ENCODE peak calls at places on chromosomes 11 and 22, in nine cellular contexts. P, E, J, Z, L, T, B, M and D are unnamed samples. For H3K4me1, the result is how much of the 10 kb centered on the place peaks cover.

GRCh38 chr22:30626413-30626812 is 9.2 kb upstream of the SLC35E4 start:
- DNase-seq in B (no peak), Z (no peak), T (no peak), L (no peak), M (no peak), J (no peak), E (no peak), P (no peak), D (no peak)

GRCh38 chr11:37755526-37755925 is 1157.5 kb upstream of the RAG2 start:
- DNase-seq in J (no peak), B (no peak), E (no peak), P (no peak), T (no peak), L (no peak), M (no peak), Z (no peak), D (no peak)

GRCh38 chr22:17303840-17304779 is 65.2 kb upstream of the CECR2 start:
- DNase-seq in M (peak), B (no peak), L (no peak), J (no peak), Z (no peak), P (no peak), E (no peak), T (no peak), D (no peak)

GRCh38 chr11:67260406-67260805 is 5.9 kb upstream of the GRK2 start:
- DNase-seq in T (no peak), L (no peak), B (no peak), J (no peak), M (no peak), E (no peak), Z (no peak), P (no peak), D (no peak)

GRCh38 chr11:2912498-2912897 is 16.7 kb downstream of the PHLDA2 start:
- DNase-seq in Z (no peak), L (peak), T (peak), E (no peak), M (no peak), P (peak), J (peak), B (peak), D (no peak)

GRCh38 chr22:42769574-42770447 is 49.1 kb upstream of the A4GALT start:
- DNase-seq in T (no peak), B (peak), Z (no peak), M (no peak), P (peak), J (peak), L (no peak), E (peak), D (no peak)

GRCh38 chr22:25069758-25070461 is 117.4 kb downstream of the KIAA1671 start:
- DNase-seq in E (no peak), B (peak), M (no peak), Z (no peak), T (no peak), P (no peak), L (no peak), J (no peak), D (no peak)

GRCh38 chr22:49807780-49808708 is 19.6 kb downstream of the BRD1 start:
- DNase-seq in T (no peak), Z (no peak), E (no peak), J (no peak), L (no peak), M (peak), P (no peak), B (peak), D (no peak)

GRCh38 chr11:57200937-57201336 is 19.2 kb downstream of the LRRC55 start:
- DNase-seq in B (no peak), P (no peak), E (no peak), M (no peak), T (no peak), L (no peak), Z (no peak), J (no peak), D (no peak)

GRCh38 chr11:126102436-126102894 is 39.8 kb upstream of the CDON start:
- DNase-seq in Z (no peak), L (no peak), E (no peak), T (no peak), B (peak), M (no peak), J (peak), P (no peak), D (no peak)

GRCh38 chr11:11382858-11383532 is 29.9 kb upstream of the CSNK2A3 start:
- DNase-seq in J (no peak), B (no peak), E (no peak), T (no peak), L (no peak), P (no peak), M (no peak), Z (no peak), D (no peak)

GRCh38 chr11:90286640-90287039 is 63.8 kb upstream of the CHORDC1 start:
- DNase-seq in M (no peak), B (no peak), E (no peak), Z (no peak), T (peak), J (no peak), P (no peak), L (no peak), D (no peak)

GRCh38 chr22:38309614-38310517 is 7.4 kb downstream of the CSNK1E start:
- DNase-seq in Z (no peak), E (no peak), L (no peak), P (no peak), M (no peak), B (no peak), T (no peak), J (peak), D (no peak)

GRCh38 chr11:61771995-61772455 is 19.6 kb downstream of the MYRF start:
- DNase-seq in B (peak), P (no peak), Z (no peak), J (peak), L (no peak), M (no peak), E (no peak), T (peak), D (no peak)

GRCh38 chr11:70142171-70142875 is 60.8 kb upstream of the FADD start:
- DNase-seq in T (peak), E (no peak), P (peak), B (no peak), Z (no peak), J (peak), L (peak), M (no peak), D (peak)

GRCh38 chr11:59197990-59198389 is 14.7 kb downstream of the MPEG1 start:
- DNase-seq in J (peak), P (no peak), E (peak), Z (no peak), T (no peak), M (no peak), L (no peak), B (peak), D (no peak)

GRCh38 chr11:110362916-110363574 is 66.6 kb upstream of the RDX start:
- DNase-seq in Z (no peak), L (peak), J (peak), B (peak), P (peak), M (no peak), E (no peak), T (peak), D (peak)

GRCh38 chr11:120102050-120102861 is 35.7 kb downstream of the TRIM29 start:
- DNase-seq in E (no peak), M (no peak), L (no peak), P (no peak), T (no peak), Z (no peak), B (no peak), J (no peak), D (no peak)

GRCh38 chr11:117828641-117829368 is 4.3 kb upstream of the FXYD2 start:
- DNase-seq in Z (no peak), J (peak), M (peak), B (peak), L (no peak), E (no peak), P (peak), T (peak), D (no peak)

GRCh38 chr11:84526250-84526649 is 1100.9 kb downstream of the DLG2 start:
- DNase-seq in P (no peak), L (no peak), M (no peak), E (no peak), T (no peak), Z (no peak), B (no peak), J (no peak), D (no peak)

DNA sequence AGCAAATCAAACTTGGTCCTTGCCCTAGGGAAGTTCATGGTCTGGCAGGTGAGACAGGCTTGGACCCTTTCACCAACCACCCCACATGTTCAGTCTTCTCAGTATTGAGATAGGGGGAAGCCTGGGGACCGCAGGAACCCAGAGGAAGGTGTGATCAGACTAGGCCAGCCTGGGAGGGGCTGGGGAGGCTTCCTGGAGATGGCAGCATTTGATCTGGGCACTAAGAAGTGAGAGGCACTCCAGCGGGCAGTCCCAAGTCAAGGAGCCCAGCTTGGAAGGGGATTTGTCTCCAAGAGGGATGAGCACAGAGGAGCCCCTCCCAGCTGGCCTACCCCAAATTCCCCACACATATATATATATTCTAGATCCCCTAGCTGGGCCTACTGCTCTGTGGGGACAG is 5.4 kb downstream of the LRRC32 start:
- DNase-seq in M (no peak), J (no peak), Z (no peak), T (no peak), E (no peak), B (no peak), L (no peak), P (no peak), D (no peak)
- H3K4me1 ChIP-seq in M (under half), J (under half), Z (under half), T (under half), E (under half), B (under half), L (under half), P (under half), D (under half)

GRCh38 chr11:22670803-22671202 is 4.4 kb downstream of the GAS2 start:
- DNase-seq in T (peak), E (no peak), M (no peak), Z (no peak), P (peak), L (no peak), J (peak), B (peak), D (no peak)

GRCh38 chr11:22666700-22667439 is 459 bp downstream of the GAS2 start:
- DNase-seq in B (peak), T (peak), J (peak), P (no peak), Z (peak), L (no peak), E (no peak), M (no peak), D (peak)

GRCh38 chr11:22666320-22666699 is at the start of gene GAS2:
- DNase-seq in Z (no peak), P (no peak), B (peak), T (no peak), M (no peak), J (no peak), L (no peak), E (no peak), D (no peak)

GRCh38 chr11:22669368-22669767 is 3.0 kb downstream of the GAS2 start:
- DNase-seq in T (no peak), P (no peak), B (no peak), Z (no peak), J (no peak), E (no peak), L (no peak), M (no peak), D (no peak)

GRCh38 chr11:22668005-22668796 is 1.8 kb downstream of the GAS2 start:
- DNase-seq in E (no peak), L (no peak), Z (no peak), J (no peak), T (no peak), P (no peak), B (no peak), M (no peak), D (no peak)
- H3K4me3 ChIP-seq in E (no peak), L (no peak), Z (no peak), J (no peak), T (no peak), P (no peak), B (no peak), M (no peak), D (no peak)

GRCh38 chr11:79208126-79208525 is 232.7 kb downstream of the TENM4 start:
- DNase-seq in J (no peak), T (no peak), B (no peak), M (no peak), P (no peak), L (no peak), E (no peak), Z (no peak), D (no peak)
- H3K4me1 ChIP-seq in J (under half), T (under half), B (under half), M (under half), P (under half), L (under half), E (under half), Z (under half), D (under half)

DNA sequence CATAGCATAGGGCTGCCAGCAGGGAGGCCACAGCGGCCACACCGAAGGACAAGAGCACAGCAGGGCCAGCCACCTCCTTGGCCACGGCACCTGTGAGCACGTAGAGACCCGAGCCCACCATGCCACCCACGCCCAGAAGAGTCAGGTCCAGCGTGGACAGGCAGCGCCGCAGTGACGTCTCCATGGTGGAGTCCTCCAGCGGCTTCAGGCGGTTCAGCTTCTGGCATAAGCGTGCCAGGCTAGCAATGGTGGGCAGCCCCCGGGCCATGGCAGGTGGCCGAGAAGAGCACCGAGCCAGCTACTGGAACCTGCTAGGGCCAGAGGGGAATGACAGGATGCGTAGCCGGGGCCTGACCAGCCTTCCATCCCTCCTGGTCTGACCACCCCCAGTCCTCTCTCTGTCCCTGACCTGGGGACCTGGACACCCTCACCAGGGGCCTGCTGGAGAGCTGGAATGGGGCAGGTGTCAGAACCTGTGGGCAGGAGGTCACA is 770 bp downstream of the SLC7A4 start:
- DNase-seq in Z (no peak), L (no peak), M (no peak), J (no peak), T (no peak), E (no peak), P (no peak), B (no peak), D (no peak)
- H3K4me3 ChIP-seq in Z (no peak), L (no peak), M (no peak), J (no peak), T (no peak), E (peak), P (no peak), B (no peak), D (no peak)

DNA sequence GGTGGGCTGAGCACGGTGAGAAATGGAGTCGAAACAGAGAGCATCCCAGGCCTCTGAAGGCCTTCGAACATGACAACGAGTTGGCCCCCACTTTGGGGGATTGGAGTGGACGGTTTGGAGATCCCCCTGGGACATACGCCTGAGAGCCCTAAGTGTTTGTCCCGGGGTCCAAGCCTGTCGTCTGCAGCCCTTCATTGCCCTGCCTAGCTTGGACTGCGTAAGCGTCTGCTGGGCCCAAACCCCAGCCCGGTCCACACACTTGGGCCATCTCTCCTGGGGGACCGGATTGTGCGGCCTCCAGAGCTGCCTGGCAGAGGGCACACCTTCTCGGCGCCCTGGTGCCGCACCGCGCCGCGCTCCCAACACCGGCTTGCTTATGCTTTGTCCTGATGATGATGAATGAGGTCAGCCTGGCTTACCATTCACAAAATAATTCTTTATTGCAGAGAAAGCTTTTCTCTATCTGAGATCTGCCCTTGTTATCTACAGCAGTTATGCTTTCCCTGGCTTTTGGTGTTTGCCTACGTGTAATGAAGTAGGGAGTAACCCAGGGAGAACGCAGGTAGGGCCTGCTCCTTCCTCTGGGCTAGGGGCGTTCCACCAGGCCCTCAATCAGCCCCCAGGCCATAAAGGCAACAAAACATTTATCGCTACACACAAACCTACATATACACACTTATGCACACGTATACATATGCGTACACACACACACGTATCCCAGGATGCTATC is 85.9 kb upstream of the PPARA start:
- DNase-seq in P (no peak), B (no peak), Z (no peak), E (peak), L (no peak), T (no peak), M (no peak), J (no peak), D (no peak)
- H3K4me1 ChIP-seq in P (under half), B (under half), Z (under half), E (under half), L (under half), T (under half), M (under half), J (under half), D (half or more)

GRCh38 chr22:26672060-26672471 is 14.7 kb downstream of the MIAT start:
- DNase-seq in P (no peak), J (no peak), L (no peak), M (peak), T (no peak), E (no peak), Z (no peak), B (no peak), D (no peak)
- H3K4me3 ChIP-seq in P (peak), J (no peak), L (peak), M (peak), T (no peak), E (peak), Z (no peak), B (peak), D (peak)

GRCh38 chr11:27462543-27462942 is 10.0 kb downstream of the LGR4 start:
- DNase-seq in P (peak), T (no peak), J (no peak), L (no peak), B (peak), E (no peak), Z (no peak), M (no peak), D (no peak)
- H3K4me1 ChIP-seq in P (half or more), T (under half), J (under half), L (under half), B (under half), E (under half), Z (under half), M (under half), D (half or more)

GRCh38 chr11:92224394-92225205 is at the start of gene FAT3:
- DNase-seq in J (peak), T (peak), M (no peak), P (peak), L (no peak), B (peak), Z (no peak), E (no peak), D (peak)
- H3K4me3 ChIP-seq in J (peak), T (peak), M (no peak), P (peak), L (no peak), B (peak), Z (peak), E (peak), D (peak)

DNA sequence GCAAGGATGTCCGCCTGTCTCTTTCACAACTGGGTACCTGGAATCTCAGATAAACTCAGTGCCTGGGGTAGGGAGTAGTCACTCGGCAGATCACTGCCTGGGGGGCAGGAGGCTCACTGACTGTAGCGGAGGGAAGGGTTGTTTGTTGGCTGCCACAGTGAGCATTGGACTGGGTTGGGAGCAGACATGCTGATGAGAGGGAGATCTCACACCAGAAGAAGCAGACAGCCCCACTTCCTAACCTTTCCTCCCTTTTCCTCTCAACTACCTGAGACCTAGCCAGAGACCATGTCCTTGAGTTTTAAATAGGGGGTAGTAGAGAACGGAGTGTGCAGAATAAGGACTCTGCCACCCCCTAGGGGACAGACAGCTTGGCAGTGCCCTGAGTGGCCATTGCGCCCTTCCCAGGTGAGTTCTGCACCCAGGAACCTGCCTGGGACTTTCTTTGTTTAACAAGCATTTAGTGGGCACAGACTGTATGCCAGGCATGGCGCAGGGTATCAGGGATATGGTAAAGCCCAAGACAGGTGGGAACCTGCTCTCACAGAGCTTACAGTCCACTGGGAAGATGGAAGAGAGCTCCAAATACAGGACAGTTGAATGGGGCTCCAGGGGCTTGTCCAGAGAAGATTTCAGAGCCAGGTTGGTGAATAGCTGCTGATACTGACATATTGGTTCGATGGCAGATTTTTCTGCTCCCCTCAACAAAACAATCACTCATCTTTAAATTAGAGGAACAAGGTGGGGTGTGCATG is 115.7 kb upstream of the NNMT start:
- DNase-seq in T (peak), J (peak), M (no peak), P (peak), Z (peak), B (peak), L (no peak), E (no peak), D (peak)
- H3K4me1 ChIP-seq in T (under half), J (under half), M (under half), P (under half), Z (under half), B (under half), L (under half), E (under half), D (under half)

GRCh38 chr22:23401111-23401909 is 178.8 kb downstream of the IGLL1 start:
- DNase-seq in L (no peak), Z (no peak), M (no peak), B (peak), P (no peak), T (peak), E (no peak), J (peak), D (no peak)

GRCh38 chr22:23400286-23400981 is 179.7 kb downstream of the IGLL1 start:
- DNase-seq in L (no peak), B (no peak), Z (no peak), E (no peak), M (no peak), J (no peak), P (no peak), T (no peak), D (no peak)

GRCh38 chr22:23402275-23403151 is 177.6 kb downstream of the IGLL1 start:
- DNase-seq in P (peak), E (no peak), T (peak), J (peak), Z (no peak), B (peak), M (peak), L (peak), D (peak)

GRCh38 chr22:23403152-23403719 is 176.9 kb downstream of the IGLL1 start:
- DNase-seq in E (no peak), J (no peak), T (no peak), Z (no peak), L (no peak), P (no peak), B (no peak), M (no peak), D (no peak)

DNA sequence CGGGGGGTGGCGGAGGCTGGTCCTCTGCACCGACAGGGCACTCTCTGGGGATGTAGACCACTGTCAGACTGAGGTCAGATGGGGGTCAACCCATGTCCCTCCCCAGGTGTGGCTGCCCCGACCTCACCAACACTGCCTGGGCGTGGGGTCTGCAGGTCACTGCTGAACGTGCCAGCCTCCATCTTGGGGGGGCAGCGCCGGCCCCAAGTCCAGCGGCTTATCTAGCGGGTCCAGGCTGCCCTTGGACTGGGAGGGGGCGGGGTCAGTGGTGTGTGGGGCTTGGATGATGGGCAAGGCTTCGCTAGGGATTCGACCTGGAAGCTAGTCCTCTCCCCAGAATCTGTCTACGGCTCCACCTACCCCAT is 178.2 kb downstream of the IGLL1 start:
- DNase-seq in T (no peak), L (no peak), E (no peak), B (no peak), Z (no peak), J (no peak), M (no peak), P (no peak), D (peak)
- H3K4me3 ChIP-seq in T (peak), L (peak), E (peak), B (peak), Z (peak), J (peak), M (no peak), P (peak), D (peak)